ENCODE peak calls at places on chromosomes 3 and 15, in seven cellular contexts. C, X, M, E, V, T and H are unnamed samples. For H4K20me1, the result is how much of the 10 kb centered on the place peaks cover.

GRCh38 chr15:75104804-75105557 is 81.6 kb downstream of the PPCDC start:
- DNase-seq in C (peak), X (peak), M (peak), E (peak), V (peak), T (no peak), H (peak)

GRCh38 chr15:29968099-29968892 is 114.5 kb upstream of the GOLGA8J start:
- DNase-seq in C (peak), X (peak), M (peak), E (peak), V (no peak), T (peak), H (no peak)

GRCh38 chr3:196708467-196708866 is 3.6 kb downstream of the CEP19 start:
- DNase-seq in C (no peak), X (no peak), M (no peak), E (no peak), V (no peak), T (no peak), H (no peak)

GRCh38 chr3:25469609-25470008 is 41.5 kb downstream of the RARB start:
- DNase-seq in C (no peak), X (no peak), M (no peak), E (no peak), V (no peak), T (no peak), H (no peak)

GRCh38 chr15:79157631-79158592 is 67.3 kb upstream of the RASGRF1 start:
- DNase-seq in C (no peak), X (no peak), M (no peak), E (peak), V (no peak), T (no peak), H (no peak)

GRCh38 chr3:100103558-100104441 is 10.5 kb downstream of the FILIP1L start:
- DNase-seq in C (no peak), X (peak), M (peak), E (peak), V (no peak), T (no peak), H (peak)

GRCh38 chr3:55269096-55269495 is 218.0 kb downstream of the WNT5A start:
- DNase-seq in C (no peak), X (no peak), M (no peak), E (no peak), V (no peak), T (no peak), H (no peak)

GRCh38 chr3:173618703-173619102 is 221.2 kb downstream of the NLGN1 start:
- DNase-seq in C (no peak), X (no peak), M (no peak), E (no peak), V (no peak), T (no peak), H (no peak)

GRCh38 chr3:195932418-195933043 is 24.2 kb upstream of the TNK2 start:
- DNase-seq in C (no peak), X (no peak), M (no peak), E (no peak), V (no peak), T (no peak), H (no peak)

GRCh38 chr3:176351408-176351807 is 845.9 kb downstream of the TBL1XR1 start:
- DNase-seq in C (no peak), X (peak), M (peak), E (no peak), V (no peak), T (no peak), H (peak)

GRCh38 chr3:178597388-178597787 is 61.2 kb downstream of the KCNMB2 start:
- DNase-seq in C (no peak), X (no peak), M (no peak), E (no peak), V (no peak), T (no peak), H (no peak)

GRCh38 chr3:104392327-104392726 is 974.4 kb upstream of the ALCAM start:
- DNase-seq in C (no peak), X (peak), M (no peak), E (no peak), V (no peak), T (peak), H (no peak)

DNA sequence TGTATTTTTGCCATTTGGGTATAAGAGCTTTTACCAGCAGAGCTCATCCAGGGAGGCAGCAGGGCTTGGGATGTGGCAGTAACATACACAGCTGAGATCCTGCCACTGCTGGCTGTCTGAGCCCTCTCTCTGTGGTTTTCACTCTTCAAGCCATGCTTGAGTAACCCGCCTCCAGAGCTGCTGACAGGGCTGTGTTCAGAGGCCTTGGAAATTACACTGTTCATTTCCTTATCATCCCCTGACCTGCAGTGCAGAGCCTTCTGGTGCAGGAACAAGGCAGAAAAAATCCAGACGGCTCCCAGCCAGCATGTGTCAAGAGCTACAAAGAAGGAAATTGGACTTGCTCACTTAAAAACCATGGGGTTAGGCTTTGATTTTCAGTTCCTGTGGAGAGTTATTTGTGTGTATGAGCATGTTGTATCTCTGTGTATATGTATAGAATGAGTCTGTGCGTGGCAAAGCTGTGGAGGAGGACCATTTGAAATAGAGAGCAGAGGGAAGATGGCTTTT is 47.0 kb downstream of the ZNF609 start:
- DNase-seq in C (peak), X (peak), M (peak), E (peak), V (peak), T (no peak), H (peak)
- H4K20me1 ChIP-seq in C (under half), X (under half), M (half or more), E (under half), V (under half), T (under half), H (under half)

GRCh38 chr15:99251436-99251821 is at the start of gene LRRC28:
- DNase-seq in C (no peak), X (no peak), M (no peak), E (no peak), V (no peak), T (no peak), H (peak)
- TF ChIP-seq EZH2 in C (no peak), X (no peak), M (no peak), E (no peak), V (no peak), T (no peak), H (no peak)

GRCh38 chr3:52067046-52067445 is 10.7 kb upstream of the DUSP7 start:
- DNase-seq in C (no peak), X (no peak), M (no peak), E (peak), V (no peak), T (no peak), H (no peak)

GRCh38 chr3:52065264-52065756 is 8.9 kb upstream of the DUSP7 start:
- DNase-seq in C (no peak), X (no peak), M (no peak), E (peak), V (no peak), T (no peak), H (no peak)

GRCh38 chr3:52063026-52063723 is 6.8 kb upstream of the DUSP7 start:
- DNase-seq in C (no peak), X (no peak), M (no peak), E (no peak), V (no peak), T (no peak), H (no peak)

GRCh38 chr3:52062499-52062898 is 6.1 kb upstream of the DUSP7 start:
- DNase-seq in C (peak), X (peak), M (peak), E (peak), V (no peak), T (no peak), H (peak)

GRCh38 chr3:52064561-52064960 is 8.2 kb upstream of the DUSP7 start:
- DNase-seq in C (no peak), X (no peak), M (no peak), E (no peak), V (no peak), T (no peak), H (no peak)
- H3K27ac ChIP-seq in C (no peak), X (no peak), M (no peak), E (peak), V (no peak), T (no peak), H (no peak)

GRCh38 chr3:48700750-48701405 is 15.2 kb upstream of the NCKIPSD start:
- DNase-seq in C (no peak), X (no peak), M (no peak), E (no peak), V (no peak), T (no peak), H (no peak)

GRCh38 chr3:48698891-48699290 is 13.2 kb upstream of the NCKIPSD start:
- DNase-seq in C (no peak), X (no peak), M (no peak), E (no peak), V (no peak), T (no peak), H (no peak)

GRCh38 chr3:48697952-48698351 is 12.2 kb upstream of the NCKIPSD start:
- DNase-seq in C (no peak), X (peak), M (no peak), E (no peak), V (no peak), T (no peak), H (no peak)

GRCh38 chr3:48707157-48707556 is 9.9 kb downstream of the IP6K2 start:
- DNase-seq in C (no peak), X (no peak), M (no peak), E (no peak), V (no peak), T (no peak), H (no peak)

DNA sequence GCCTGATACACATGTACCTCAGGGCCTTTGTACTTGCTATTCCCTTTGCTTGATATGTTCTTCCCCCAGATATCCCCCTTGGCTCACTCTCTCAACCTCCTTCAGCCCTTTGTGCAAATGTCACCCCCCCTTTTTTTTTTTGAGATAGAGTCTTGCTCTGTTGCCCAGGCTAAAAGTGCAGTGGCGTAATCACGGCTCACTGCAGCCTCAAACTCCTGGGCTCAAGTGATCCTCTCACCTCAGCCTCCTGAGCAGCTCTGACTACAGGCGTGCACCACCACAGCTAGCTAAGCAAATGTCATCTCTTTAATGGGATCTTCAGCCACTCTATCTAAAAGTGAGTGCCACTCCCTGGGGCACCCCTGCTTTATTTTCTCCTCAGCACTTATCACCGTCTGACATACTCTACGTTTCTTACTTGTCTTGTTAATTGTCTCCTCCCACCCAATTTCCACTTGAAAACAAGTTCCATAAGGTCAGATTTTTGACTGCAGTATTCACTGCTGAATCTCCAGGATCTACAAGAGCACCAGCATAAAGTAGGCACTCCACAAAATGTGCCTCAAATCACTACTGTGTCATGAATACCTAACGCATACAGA is 14.6 kb downstream of the IP6K2 start:
- DNase-seq in C (no peak), X (no peak), M (no peak), E (no peak), V (no peak), T (peak), H (no peak)
- H4K20me1 ChIP-seq in C (half or more), X (under half), M (half or more), E (under half), V (under half), T (half or more), H (under half)

GRCh38 chr3:128555881-128556280 is 62.9 kb upstream of the GATA2 start:
- DNase-seq in C (no peak), X (no peak), M (no peak), E (no peak), V (no peak), T (no peak), H (no peak)

GRCh38 chr3:128554465-128555097 is 61.6 kb upstream of the GATA2 start:
- DNase-seq in C (no peak), X (no peak), M (no peak), E (no peak), V (no peak), T (no peak), H (no peak)

GRCh38 chr3:128556384-128556783 is 63.4 kb upstream of the GATA2 start:
- DNase-seq in C (no peak), X (no peak), M (no peak), E (no peak), V (no peak), T (no peak), H (no peak)

GRCh38 chr3:128554100-128554464 is 61.1 kb upstream of the GATA2 start:
- DNase-seq in C (no peak), X (peak), M (peak), E (peak), V (peak), T (no peak), H (peak)

DNA sequence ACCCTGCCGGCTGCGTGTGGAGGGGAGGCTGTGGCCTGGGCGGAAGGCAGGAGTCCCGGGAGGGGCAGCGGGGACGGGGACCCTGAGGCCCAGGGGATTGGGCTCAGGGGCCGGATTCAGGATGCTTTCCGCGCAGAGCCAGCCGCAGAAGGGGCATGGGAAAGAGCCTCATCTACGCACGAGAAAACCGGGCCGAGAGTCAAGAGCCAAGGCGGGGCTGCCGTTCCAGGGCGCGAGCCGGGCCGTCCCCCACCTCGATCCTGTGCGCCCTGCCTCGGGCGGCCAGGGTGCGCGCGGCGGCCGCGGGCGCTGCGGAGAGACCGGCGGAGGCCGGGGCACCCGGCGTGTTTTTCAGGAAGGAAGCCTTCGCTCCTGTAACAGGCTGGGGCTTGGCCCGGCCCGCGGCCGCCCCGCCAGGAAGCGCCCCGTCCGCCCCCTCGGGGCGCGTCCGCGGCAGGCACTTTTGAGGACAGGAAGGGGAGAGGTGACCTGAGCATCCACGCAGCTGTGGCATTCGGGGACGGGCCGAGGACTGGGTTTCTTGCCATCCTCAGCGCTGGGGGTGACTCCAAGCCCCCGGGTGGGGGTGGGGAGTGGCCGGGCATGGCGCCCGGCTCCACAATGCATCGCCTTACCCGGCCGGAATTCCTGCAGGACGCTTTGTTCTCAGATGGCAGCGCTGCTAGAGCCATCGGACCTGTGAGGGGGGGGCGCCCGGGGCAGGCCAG is 62.3 kb upstream of the GATA2 start:
- DNase-seq in C (no peak), X (no peak), M (no peak), E (no peak), V (no peak), T (peak), H (no peak)
- TF ChIP-seq EZH2 in C (no peak), X (no peak), M (peak), E (no peak), V (no peak), T (no peak), H (no peak)

GRCh38 chr3:38039101-38039898 is at the start of gene DLEC1:
- DNase-seq in C (peak), X (no peak), M (peak), E (no peak), V (no peak), T (peak), H (peak)

GRCh38 chr3:38039899-38040261 is 872 bp downstream of the DLEC1 start:
- DNase-seq in C (peak), X (peak), M (peak), E (no peak), V (peak), T (peak), H (peak)

GRCh38 chr3:38040400-38040799 is 1.4 kb downstream of the DLEC1 start:
- DNase-seq in C (no peak), X (no peak), M (no peak), E (no peak), V (no peak), T (no peak), H (no peak)

GRCh38 chr3:38036906-38037305 is 2.1 kb upstream of the DLEC1 start:
- DNase-seq in C (no peak), X (no peak), M (no peak), E (no peak), V (no peak), T (peak), H (no peak)

DNA sequence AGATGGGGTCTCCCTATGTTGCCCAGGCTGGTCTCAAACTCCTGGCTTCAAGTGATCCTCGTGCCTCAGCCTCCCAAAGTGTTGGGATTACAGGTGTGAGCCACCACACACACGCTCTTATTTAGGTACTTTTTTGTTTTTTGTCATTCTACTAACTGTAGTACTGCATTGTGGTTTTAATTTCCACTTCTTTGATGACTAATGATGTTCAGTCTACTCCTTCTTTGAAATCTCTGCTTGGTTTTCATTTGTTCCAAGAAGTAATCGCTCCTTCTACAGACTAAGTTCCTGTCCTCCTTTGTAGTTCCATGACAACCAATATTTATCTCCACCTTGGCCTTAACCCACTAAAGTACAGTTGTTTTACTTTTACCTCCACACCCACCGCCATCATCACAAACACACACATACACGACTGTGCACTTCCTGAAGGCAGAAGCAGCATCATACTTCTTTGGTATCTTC is 529 bp upstream of the DLEC1 start:
- DNase-seq in C (no peak), X (no peak), M (no peak), E (no peak), V (no peak), T (no peak), H (no peak)
- H3K27ac ChIP-seq in C (no peak), X (no peak), M (no peak), E (peak), V (no peak), T (no peak), H (no peak)

GRCh38 chr3:23880703-23881339 is 36.0 kb downstream of the NKIRAS1 start:
- DNase-seq in C (no peak), X (no peak), M (no peak), E (no peak), V (no peak), T (no peak), H (peak)

GRCh38 chr3:23886311-23886710 is 30.5 kb downstream of the NKIRAS1 start:
- DNase-seq in C (no peak), X (no peak), M (no peak), E (no peak), V (no peak), T (no peak), H (no peak)

GRCh38 chr3:23885210-23885609 is 31.6 kb downstream of the NKIRAS1 start:
- DNase-seq in C (no peak), X (no peak), M (no peak), E (peak), V (no peak), T (no peak), H (no peak)

GRCh38 chr3:23882487-23882918 is 34.3 kb downstream of the NKIRAS1 start:
- DNase-seq in C (no peak), X (no peak), M (no peak), E (no peak), V (no peak), T (no peak), H (no peak)

DNA sequence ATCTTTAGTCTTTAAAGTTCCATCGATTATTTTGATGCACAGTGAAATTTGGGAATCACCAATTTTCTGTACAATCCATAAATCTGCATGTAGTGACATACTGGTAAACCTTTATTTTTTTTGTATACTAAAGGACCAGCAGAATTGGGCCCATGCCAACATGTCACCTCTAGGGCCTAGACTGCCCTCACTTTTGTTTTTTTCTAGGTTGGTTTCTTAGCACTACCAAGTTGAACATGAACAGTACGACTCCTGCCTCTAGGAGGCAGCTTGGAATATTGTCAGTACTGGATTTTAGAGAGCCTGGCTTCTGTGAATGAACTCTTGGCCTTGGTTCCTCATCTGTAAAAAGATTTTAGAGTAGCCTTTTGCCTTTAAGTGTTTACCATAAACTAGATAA is 32.3 kb downstream of the NKIRAS1 start:
- DNase-seq in C (no peak), X (peak), M (no peak), E (no peak), V (no peak), T (peak), H (no peak)
- H4K20me1 ChIP-seq in C (under half), X (under half), M (half or more), E (under half), V (under half), T (under half), H (under half)